ENCODE peak calls at places on chromosomes 2 and 18, in nine cellular contexts. One of them, this sample, is unnamed.

GRCh38 chr2:42973771-42974170 is 181.4 kb upstream of the HAAO start:
- DNase-seq in adrenal gland: no peak
- DNase-seq in CD8-positive, alpha-beta T cell: no peak
- DNase-seq in NB4: no peak
- DNase-seq in MM.1S: no peak
- DNase-seq in lung: no peak
- DNase-seq in fibroblast of the aortic adventitia: no peak
- DNase-seq in foreskin fibroblast: no peak
- DNase-seq in lower leg skin: no peak
- DNase-seq in this sample: no peak

GRCh38 chr2:172864182-172864581 is 128.5 kb downstream of the RAPGEF4 start:
- DNase-seq in adrenal gland: peak
- DNase-seq in CD8-positive, alpha-beta T cell: peak
- DNase-seq in NB4: peak
- DNase-seq in MM.1S: peak
- DNase-seq in lung: peak
- DNase-seq in fibroblast of the aortic adventitia: peak
- DNase-seq in foreskin fibroblast: peak
- DNase-seq in lower leg skin: no peak
- DNase-seq in this sample: peak

GRCh38 chr2:25409044-25409443 is 67.3 kb upstream of the DNMT3A start:
- DNase-seq in adrenal gland: no peak
- DNase-seq in CD8-positive, alpha-beta T cell: no peak
- DNase-seq in NB4: no peak
- DNase-seq in MM.1S: no peak
- DNase-seq in lung: no peak
- DNase-seq in fibroblast of the aortic adventitia: no peak
- DNase-seq in foreskin fibroblast: no peak
- DNase-seq in lower leg skin: no peak
- DNase-seq in this sample: no peak

GRCh38 chr2:108988796-108989713 is at the start of gene EDAR:
- DNase-seq in adrenal gland: peak
- DNase-seq in CD8-positive, alpha-beta T cell: peak
- DNase-seq in NB4: peak
- DNase-seq in MM.1S: peak
- DNase-seq in lung: peak
- DNase-seq in fibroblast of the aortic adventitia: no peak
- DNase-seq in foreskin fibroblast: peak
- DNase-seq in lower leg skin: no peak
- DNase-seq in this sample: peak

GRCh38 chr2:74566423-74567085 is 12.0 kb downstream of the DOK1 start:
- DNase-seq in adrenal gland: no peak
- DNase-seq in CD8-positive, alpha-beta T cell: no peak
- DNase-seq in NB4: peak
- DNase-seq in MM.1S: no peak
- DNase-seq in lung: no peak
- DNase-seq in fibroblast of the aortic adventitia: peak
- DNase-seq in foreskin fibroblast: peak
- DNase-seq in lower leg skin: peak
- DNase-seq in this sample: peak

GRCh38 chr2:12045864-12046291 is 299.4 kb downstream of the LPIN1 start:
- DNase-seq in adrenal gland: no peak
- DNase-seq in CD8-positive, alpha-beta T cell: no peak
- DNase-seq in NB4: no peak
- DNase-seq in MM.1S: peak
- DNase-seq in lung: no peak
- DNase-seq in fibroblast of the aortic adventitia: no peak
- DNase-seq in foreskin fibroblast: no peak
- DNase-seq in lower leg skin: no peak
- DNase-seq in this sample: no peak

GRCh38 chr2:239197146-239197545 is 203.7 kb downstream of the HDAC4 start:
- DNase-seq in adrenal gland: peak
- DNase-seq in CD8-positive, alpha-beta T cell: no peak
- DNase-seq in NB4: no peak
- DNase-seq in MM.1S: no peak
- DNase-seq in lung: no peak
- DNase-seq in fibroblast of the aortic adventitia: no peak
- DNase-seq in foreskin fibroblast: no peak
- DNase-seq in lower leg skin: peak
- DNase-seq in this sample: no peak

GRCh38 chr2:96342085-96342484 is 6.5 kb downstream of the NCAPH start:
- DNase-seq in adrenal gland: peak
- DNase-seq in CD8-positive, alpha-beta T cell: peak
- DNase-seq in NB4: no peak
- DNase-seq in MM.1S: no peak
- DNase-seq in lung: no peak
- DNase-seq in fibroblast of the aortic adventitia: peak
- DNase-seq in foreskin fibroblast: peak
- DNase-seq in lower leg skin: no peak
- DNase-seq in this sample: peak

GRCh38 chr2:157592983-157593382 is 35.7 kb downstream of the ACVR1C start:
- DNase-seq in adrenal gland: no peak
- DNase-seq in CD8-positive, alpha-beta T cell: no peak
- DNase-seq in NB4: no peak
- DNase-seq in MM.1S: no peak
- DNase-seq in lung: no peak
- DNase-seq in fibroblast of the aortic adventitia: peak
- DNase-seq in foreskin fibroblast: peak
- DNase-seq in lower leg skin: no peak
- DNase-seq in this sample: peak

GRCh38 chr2:152448621-152449020 is 113.6 kb downstream of the FMNL2 start:
- DNase-seq in adrenal gland: no peak
- DNase-seq in CD8-positive, alpha-beta T cell: no peak
- DNase-seq in NB4: no peak
- DNase-seq in MM.1S: no peak
- DNase-seq in lung: no peak
- DNase-seq in fibroblast of the aortic adventitia: no peak
- DNase-seq in foreskin fibroblast: no peak
- DNase-seq in lower leg skin: no peak
- DNase-seq in this sample: no peak

GRCh38 chr2:78892310-78892709 is 133.2 kb upstream of the REG3G start:
- DNase-seq in adrenal gland: no peak
- DNase-seq in CD8-positive, alpha-beta T cell: no peak
- DNase-seq in NB4: no peak
- DNase-seq in MM.1S: no peak
- DNase-seq in lung: no peak
- DNase-seq in fibroblast of the aortic adventitia: no peak
- DNase-seq in foreskin fibroblast: no peak
- DNase-seq in lower leg skin: no peak
- DNase-seq in this sample: no peak

GRCh38 chr2:120669121-120669952 is 66.3 kb upstream of the GLI2 start:
- DNase-seq in adrenal gland: no peak
- DNase-seq in CD8-positive, alpha-beta T cell: no peak
- DNase-seq in NB4: peak
- DNase-seq in MM.1S: no peak
- DNase-seq in lung: peak
- DNase-seq in fibroblast of the aortic adventitia: peak
- DNase-seq in foreskin fibroblast: peak
- DNase-seq in lower leg skin: no peak
- DNase-seq in this sample: no peak

GRCh38 chr2:209049608-209050007 is 374.2 kb upstream of the MAP2 start:
- DNase-seq in adrenal gland: no peak
- DNase-seq in CD8-positive, alpha-beta T cell: no peak
- DNase-seq in NB4: no peak
- DNase-seq in MM.1S: no peak
- DNase-seq in lung: no peak
- DNase-seq in fibroblast of the aortic adventitia: no peak
- DNase-seq in foreskin fibroblast: no peak
- DNase-seq in lower leg skin: no peak
- DNase-seq in this sample: no peak

GRCh38 chr2:105929506-105929905 is 184.8 kb downstream of the NCK2 start:
- DNase-seq in adrenal gland: no peak
- DNase-seq in CD8-positive, alpha-beta T cell: peak
- DNase-seq in NB4: no peak
- DNase-seq in MM.1S: no peak
- DNase-seq in lung: no peak
- DNase-seq in fibroblast of the aortic adventitia: no peak
- DNase-seq in foreskin fibroblast: no peak
- DNase-seq in lower leg skin: no peak
- DNase-seq in this sample: no peak

GRCh38 chr2:239536186-239536585 is 135.4 kb upstream of the HDAC4 start:
- DNase-seq in adrenal gland: no peak
- DNase-seq in CD8-positive, alpha-beta T cell: no peak
- DNase-seq in NB4: no peak
- DNase-seq in MM.1S: no peak
- DNase-seq in lung: no peak
- DNase-seq in fibroblast of the aortic adventitia: no peak
- DNase-seq in foreskin fibroblast: no peak
- DNase-seq in lower leg skin: no peak
- DNase-seq in this sample: no peak

GRCh38 chr2:37802106-37802791 is 122.8 kb upstream of the RMDN2 start:
- DNase-seq in adrenal gland: no peak
- DNase-seq in CD8-positive, alpha-beta T cell: no peak
- DNase-seq in NB4: no peak
- DNase-seq in MM.1S: no peak
- DNase-seq in lung: peak
- DNase-seq in fibroblast of the aortic adventitia: peak
- DNase-seq in foreskin fibroblast: peak
- DNase-seq in lower leg skin: peak
- DNase-seq in this sample: no peak

GRCh38 chr18:6487027-6487426 is 72.3 kb upstream of the L3MBTL4 start:
- DNase-seq in adrenal gland: no peak
- DNase-seq in CD8-positive, alpha-beta T cell: no peak
- DNase-seq in NB4: no peak
- DNase-seq in MM.1S: no peak
- DNase-seq in lung: no peak
- DNase-seq in fibroblast of the aortic adventitia: no peak
- DNase-seq in foreskin fibroblast: no peak
- DNase-seq in lower leg skin: no peak
- DNase-seq in this sample: no peak

GRCh38 chr2:120818441-120818920 is 82.8 kb downstream of the GLI2 start:
- DNase-seq in adrenal gland: peak
- DNase-seq in CD8-positive, alpha-beta T cell: no peak
- DNase-seq in NB4: no peak
- DNase-seq in MM.1S: no peak
- DNase-seq in lung: no peak
- DNase-seq in fibroblast of the aortic adventitia: peak
- DNase-seq in foreskin fibroblast: peak
- DNase-seq in lower leg skin: no peak
- DNase-seq in this sample: peak

GRCh38 chr2:121258066-121258465 is 26.9 kb downstream of the TFCP2L1 start:
- DNase-seq in adrenal gland: no peak
- DNase-seq in CD8-positive, alpha-beta T cell: no peak
- DNase-seq in NB4: no peak
- DNase-seq in MM.1S: no peak
- DNase-seq in lung: no peak
- DNase-seq in fibroblast of the aortic adventitia: no peak
- DNase-seq in foreskin fibroblast: no peak
- DNase-seq in lower leg skin: no peak
- DNase-seq in this sample: no peak

GRCh38 chr18:64409511-64409910 is 260.6 kb upstream of the LINC00305 start:
- DNase-seq in adrenal gland: no peak
- DNase-seq in CD8-positive, alpha-beta T cell: no peak
- DNase-seq in NB4: peak
- DNase-seq in MM.1S: peak
- DNase-seq in lung: no peak
- DNase-seq in fibroblast of the aortic adventitia: no peak
- DNase-seq in foreskin fibroblast: peak
- DNase-seq in lower leg skin: no peak
- DNase-seq in this sample: peak
- TF ChIP-seq CTCF in adrenal gland: peak
- TF ChIP-seq CTCF in CD8-positive, alpha-beta T cell: no peak
- TF ChIP-seq CTCF in NB4: peak
- TF ChIP-seq CTCF in MM.1S: peak
- TF ChIP-seq CTCF in lung: no peak
- TF ChIP-seq CTCF in fibroblast of the aortic adventitia: no peak
- TF ChIP-seq CTCF in foreskin fibroblast: no peak
- TF ChIP-seq CTCF in lower leg skin: no peak
- TF ChIP-seq CTCF in this sample: peak

GRCh38 chr18:27824841-27825720 is 351.8 kb downstream of the CDH2 start:
- DNase-seq in adrenal gland: no peak
- DNase-seq in CD8-positive, alpha-beta T cell: no peak
- DNase-seq in NB4: no peak
- DNase-seq in MM.1S: no peak
- DNase-seq in lung: no peak
- DNase-seq in fibroblast of the aortic adventitia: no peak
- DNase-seq in foreskin fibroblast: no peak
- DNase-seq in lower leg skin: no peak
- DNase-seq in this sample: no peak
- H3K4me3 ChIP-seq in adrenal gland: no peak
- H3K4me3 ChIP-seq in CD8-positive, alpha-beta T cell: no peak
- H3K4me3 ChIP-seq in NB4: no peak
- H3K4me3 ChIP-seq in MM.1S: no peak
- H3K4me3 ChIP-seq in lung: no peak
- H3K4me3 ChIP-seq in fibroblast of the aortic adventitia: no peak
- H3K4me3 ChIP-seq in foreskin fibroblast: no peak
- H3K4me3 ChIP-seq in lower leg skin: no peak
- H3K4me3 ChIP-seq in this sample: no peak

DNA sequence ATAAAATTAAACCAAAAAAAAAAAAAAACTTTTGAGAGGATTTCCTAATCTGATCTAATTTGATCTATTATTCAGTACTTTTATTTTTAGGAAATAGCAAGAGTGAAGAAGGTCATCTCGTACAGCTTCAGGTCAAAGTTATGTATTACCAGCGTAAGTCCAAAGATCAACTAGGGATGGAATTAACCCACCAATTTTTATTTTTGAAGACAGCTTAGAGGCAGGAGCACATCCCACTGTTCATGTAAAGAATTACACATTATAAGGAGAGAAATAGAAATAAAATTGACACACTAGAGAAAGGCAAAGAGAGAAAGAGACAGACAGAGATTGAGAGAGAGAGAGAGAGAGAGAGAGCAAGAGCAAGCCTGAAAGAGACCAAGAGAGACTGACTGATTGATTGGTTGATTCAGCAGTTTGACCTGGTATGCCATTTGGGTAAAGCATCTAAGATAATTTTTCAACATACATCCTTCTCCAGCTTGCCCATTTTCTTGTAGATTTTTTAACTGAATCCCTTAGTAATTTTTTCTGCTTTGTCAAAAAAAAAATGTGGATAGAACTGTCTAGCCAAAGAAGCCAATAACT is 25.1 kb downstream of the DOCK10 start:
- DNase-seq in adrenal gland: no peak
- DNase-seq in CD8-positive, alpha-beta T cell: no peak
- DNase-seq in NB4: no peak
- DNase-seq in MM.1S: no peak
- DNase-seq in lung: no peak
- DNase-seq in fibroblast of the aortic adventitia: no peak
- DNase-seq in foreskin fibroblast: no peak
- DNase-seq in lower leg skin: no peak
- DNase-seq in this sample: no peak
- TF ChIP-seq CTCF in adrenal gland: no peak
- TF ChIP-seq CTCF in CD8-positive, alpha-beta T cell: no peak
- TF ChIP-seq CTCF in NB4: no peak
- TF ChIP-seq CTCF in MM.1S: no peak
- TF ChIP-seq CTCF in lung: no peak
- TF ChIP-seq CTCF in fibroblast of the aortic adventitia: no peak
- TF ChIP-seq CTCF in foreskin fibroblast: no peak
- TF ChIP-seq CTCF in lower leg skin: no peak
- TF ChIP-seq CTCF in this sample: no peak

DNA sequence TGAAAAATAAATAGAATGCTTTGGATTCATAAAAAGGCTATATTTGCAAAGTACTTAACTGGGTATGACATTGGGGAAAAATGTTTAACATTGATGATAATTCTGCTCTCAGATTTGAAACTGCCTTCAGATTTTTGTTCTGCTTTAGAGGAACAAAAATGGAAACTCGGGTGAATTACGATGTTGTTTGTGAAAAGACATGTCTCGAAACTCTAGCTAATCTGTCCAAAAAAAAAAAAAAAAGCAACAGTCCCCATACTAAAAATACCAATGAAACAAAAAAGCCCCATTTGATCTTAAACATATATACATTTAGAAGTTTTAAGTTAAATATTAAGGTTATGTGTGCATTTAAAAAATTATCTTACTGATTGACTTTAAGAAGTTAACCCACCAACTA is 3.0 kb downstream of the ZDBF2 start:
- DNase-seq in adrenal gland: no peak
- DNase-seq in CD8-positive, alpha-beta T cell: no peak
- DNase-seq in NB4: no peak
- DNase-seq in MM.1S: peak
- DNase-seq in lung: no peak
- DNase-seq in fibroblast of the aortic adventitia: no peak
- DNase-seq in foreskin fibroblast: no peak
- DNase-seq in lower leg skin: no peak
- DNase-seq in this sample: no peak
- H3K4me3 ChIP-seq in adrenal gland: no peak
- H3K4me3 ChIP-seq in CD8-positive, alpha-beta T cell: no peak
- H3K4me3 ChIP-seq in NB4: no peak
- H3K4me3 ChIP-seq in MM.1S: peak
- H3K4me3 ChIP-seq in lung: no peak
- H3K4me3 ChIP-seq in fibroblast of the aortic adventitia: no peak
- H3K4me3 ChIP-seq in foreskin fibroblast: no peak
- H3K4me3 ChIP-seq in lower leg skin: no peak
- H3K4me3 ChIP-seq in this sample: no peak